ENCODE peak calls at places on chromosomes 6 and 20, in ten cellular contexts. One of them, this sample, is unnamed.

GRCh38 chr6:110731196-110731595 is 84.1 kb downstream of the CDK19 start:
- DNase-seq in astrocyte of the spinal cord: peak; percentile 12
- DNase-seq in lower lobe of right lung: no peak
- DNase-seq in fibroblast of lung: peak; percentile 51
- DNase-seq in body of pancreas: no peak
- DNase-seq in astrocyte: peak; percentile 44
- DNase-seq in esophagus muscularis mucosa: no peak
- DNase-seq in RWPE1: no peak
- DNase-seq in psoas muscle: no peak
- DNase-seq in endothelial cell of umbilical vein: no peak
- DNase-seq in this sample: no peak

GRCh38 chr6:92550501-92550900 is 868.9 kb downstream of the EPHA7 start:
- DNase-seq in body of pancreas: no peak
- DNase-seq in lower lobe of right lung: no peak
- DNase-seq in fibroblast of lung: no peak
- DNase-seq in RWPE1: no peak
- DNase-seq in esophagus muscularis mucosa: no peak
- DNase-seq in endothelial cell of umbilical vein: peak; percentile 54
- DNase-seq in astrocyte of the spinal cord: no peak
- DNase-seq in psoas muscle: no peak
- DNase-seq in astrocyte: no peak
- DNase-seq in this sample: no peak

GRCh38 chr6:26195376-26195923 is 108.2 kb downstream of the HFE start:
- DNase-seq in fibroblast of lung: peak; percentile 96
- DNase-seq in endothelial cell of umbilical vein: peak; percentile 96
- DNase-seq in psoas muscle: peak; percentile 87
- DNase-seq in astrocyte of the spinal cord: peak; percentile 96
- DNase-seq in RWPE1: peak; percentile 85
- DNase-seq in astrocyte: peak; percentile 95
- DNase-seq in body of pancreas: peak; percentile 85
- DNase-seq in esophagus muscularis mucosa: peak; percentile 95
- DNase-seq in lower lobe of right lung: peak; percentile 95
- DNase-seq in this sample: no peak

GRCh38 chr6:117480651-117481050 is 1.8 kb upstream of the DCBLD1 start:
- DNase-seq in fibroblast of lung: no peak
- DNase-seq in body of pancreas: no peak
- DNase-seq in astrocyte: no peak
- DNase-seq in astrocyte of the spinal cord: no peak
- DNase-seq in endothelial cell of umbilical vein: no peak
- DNase-seq in esophagus muscularis mucosa: no peak
- DNase-seq in psoas muscle: no peak
- DNase-seq in RWPE1: no peak
- DNase-seq in lower lobe of right lung: no peak
- DNase-seq in this sample: no peak

GRCh38 chr6:73657201-73657600 is 3.4 kb upstream of the SLC17A5 start:
- DNase-seq in fibroblast of lung: no peak
- DNase-seq in body of pancreas: no peak
- DNase-seq in psoas muscle: no peak
- DNase-seq in lower lobe of right lung: no peak
- DNase-seq in astrocyte: no peak
- DNase-seq in endothelial cell of umbilical vein: no peak
- DNase-seq in RWPE1: no peak
- DNase-seq in astrocyte of the spinal cord: no peak
- DNase-seq in esophagus muscularis mucosa: no peak
- DNase-seq in this sample: no peak

GRCh38 chr6:148440877-148441453 is 98.3 kb downstream of the SASH1 start:
- DNase-seq in RWPE1: peak; percentile 75
- DNase-seq in astrocyte: peak; percentile 79
- DNase-seq in body of pancreas: peak; percentile 56
- DNase-seq in esophagus muscularis mucosa: no peak
- DNase-seq in astrocyte of the spinal cord: peak; percentile 74
- DNase-seq in endothelial cell of umbilical vein: peak; percentile 86
- DNase-seq in fibroblast of lung: peak; percentile 86
- DNase-seq in psoas muscle: peak; percentile 75
- DNase-seq in lower lobe of right lung: peak; percentile 76
- DNase-seq in this sample: no peak

GRCh38 chr6:17341117-17341805 is 52.1 kb upstream of the CAP2 start:
- DNase-seq in body of pancreas: no peak
- DNase-seq in fibroblast of lung: no peak
- DNase-seq in esophagus muscularis mucosa: no peak
- DNase-seq in lower lobe of right lung: no peak
- DNase-seq in RWPE1: no peak
- DNase-seq in endothelial cell of umbilical vein: no peak
- DNase-seq in astrocyte of the spinal cord: no peak
- DNase-seq in psoas muscle: no peak
- DNase-seq in astrocyte: no peak
- DNase-seq in this sample: no peak

GRCh38 chr20:36199293-36200257 is 36.7 kb upstream of the AAR2 start:
- DNase-seq in RWPE1: peak; percentile 92
- DNase-seq in psoas muscle: peak; percentile 81
- DNase-seq in astrocyte: peak; percentile 42
- DNase-seq in fibroblast of lung: peak; percentile 46
- DNase-seq in lower lobe of right lung: peak; percentile 77
- DNase-seq in astrocyte of the spinal cord: peak; percentile 73
- DNase-seq in endothelial cell of umbilical vein: peak; percentile 66
- DNase-seq in esophagus muscularis mucosa: peak; percentile 95
- DNase-seq in body of pancreas: peak; percentile 91
- DNase-seq in this sample: peak; percentile 82

GRCh38 chr20:33664085-33664761 is 2.1 kb downstream of the C20orf144 start:
- DNase-seq in esophagus muscularis mucosa: no peak
- DNase-seq in psoas muscle: no peak
- DNase-seq in astrocyte: no peak
- DNase-seq in lower lobe of right lung: no peak
- DNase-seq in fibroblast of lung: no peak
- DNase-seq in endothelial cell of umbilical vein: no peak
- DNase-seq in body of pancreas: no peak
- DNase-seq in RWPE1: no peak
- DNase-seq in astrocyte of the spinal cord: no peak
- DNase-seq in this sample: no peak

GRCh38 chr20:33664762-33665144 is 2.0 kb upstream of the ACTL10 start:
- DNase-seq in astrocyte of the spinal cord: no peak
- DNase-seq in RWPE1: no peak
- DNase-seq in body of pancreas: no peak
- DNase-seq in endothelial cell of umbilical vein: no peak
- DNase-seq in psoas muscle: no peak
- DNase-seq in esophagus muscularis mucosa: no peak
- DNase-seq in lower lobe of right lung: no peak
- DNase-seq in fibroblast of lung: no peak
- DNase-seq in astrocyte: no peak
- DNase-seq in this sample: no peak

GRCh38 chr20:33660685-33661058 is 1.5 kb upstream of the C20orf144 start:
- DNase-seq in body of pancreas: no peak
- DNase-seq in astrocyte: no peak
- DNase-seq in esophagus muscularis mucosa: no peak
- DNase-seq in psoas muscle: no peak
- DNase-seq in lower lobe of right lung: peak; percentile 25
- DNase-seq in astrocyte of the spinal cord: no peak
- DNase-seq in fibroblast of lung: no peak
- DNase-seq in RWPE1: no peak
- DNase-seq in endothelial cell of umbilical vein: no peak
- DNase-seq in this sample: no peak

GRCh38 chr20:33662172-33662571 is at the start of gene C20orf144:
- DNase-seq in RWPE1: no peak
- DNase-seq in fibroblast of lung: no peak
- DNase-seq in astrocyte of the spinal cord: no peak
- DNase-seq in body of pancreas: no peak
- DNase-seq in esophagus muscularis mucosa: no peak
- DNase-seq in astrocyte: no peak
- DNase-seq in endothelial cell of umbilical vein: no peak
- DNase-seq in lower lobe of right lung: peak; percentile 47
- DNase-seq in psoas muscle: no peak
- DNase-seq in this sample: no peak

DNA sequence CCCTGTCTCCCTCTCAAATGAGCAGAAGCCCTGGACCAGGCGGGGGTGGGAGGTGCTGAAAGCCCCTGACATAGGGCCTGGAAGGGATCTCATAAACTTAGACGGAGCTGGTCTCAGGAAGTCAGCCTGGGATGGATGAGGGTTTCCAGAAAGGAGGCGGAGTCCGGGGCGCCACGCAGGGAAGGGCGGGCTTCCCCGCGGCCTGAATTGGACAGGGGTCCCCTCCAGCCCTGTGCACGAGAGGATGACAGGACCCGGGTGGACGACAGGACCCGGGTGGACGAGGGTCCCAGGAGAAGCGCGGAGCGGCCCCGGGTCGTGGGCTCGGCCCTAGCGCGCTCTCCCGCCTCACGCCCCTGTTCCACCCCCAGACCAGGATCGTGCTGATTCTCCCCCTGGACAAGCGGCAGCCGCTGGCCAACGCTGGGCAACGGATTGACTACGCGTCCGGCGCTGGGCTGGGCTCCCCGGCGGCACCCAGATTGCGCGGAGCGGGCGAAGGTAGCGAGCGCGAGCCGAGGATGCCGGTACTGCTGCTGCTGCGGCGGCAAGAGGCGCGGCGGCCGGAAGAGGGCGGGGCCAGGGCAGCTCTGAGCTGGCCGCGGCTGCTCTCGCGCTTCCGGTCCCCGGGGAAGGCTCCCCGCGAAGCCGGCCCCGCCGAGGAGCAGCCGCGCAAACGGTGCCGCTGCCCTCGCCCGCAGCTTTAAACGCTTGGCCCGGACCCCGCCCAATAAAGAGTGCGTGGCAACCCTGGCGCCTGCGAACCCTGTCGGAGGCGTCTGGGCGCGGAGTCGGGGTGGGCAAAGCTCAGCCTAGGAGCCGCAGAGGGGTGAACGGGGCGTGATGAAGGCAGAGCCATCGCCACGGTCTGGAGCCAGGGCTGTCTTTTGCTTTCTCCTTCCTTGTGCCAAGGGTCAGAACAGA is 1.3 kb downstream of the C20orf144 start:
- DNase-seq in RWPE1: peak; percentile 88
- DNase-seq in esophagus muscularis mucosa: no peak
- DNase-seq in psoas muscle: peak; percentile 92
- DNase-seq in astrocyte of the spinal cord: peak; percentile 66
- DNase-seq in lower lobe of right lung: peak; percentile 94
- DNase-seq in endothelial cell of umbilical vein: peak; percentile 43
- DNase-seq in body of pancreas: peak; percentile 87
- DNase-seq in fibroblast of lung: peak; percentile 72
- DNase-seq in astrocyte: peak; percentile 44
- DNase-seq in this sample: peak; percentile 92
- TF ChIP-seq CTCF in RWPE1: no peak
- TF ChIP-seq CTCF in esophagus muscularis mucosa: peak; percentile 14
- TF ChIP-seq CTCF in psoas muscle: no peak
- TF ChIP-seq CTCF in astrocyte of the spinal cord: no peak
- TF ChIP-seq CTCF in lower lobe of right lung: no peak
- TF ChIP-seq CTCF in endothelial cell of umbilical vein: no peak
- TF ChIP-seq CTCF in body of pancreas: no peak
- TF ChIP-seq CTCF in fibroblast of lung: no peak
- TF ChIP-seq CTCF in astrocyte: no peak
- TF ChIP-seq CTCF in this sample: peak; percentile 30

DNA sequence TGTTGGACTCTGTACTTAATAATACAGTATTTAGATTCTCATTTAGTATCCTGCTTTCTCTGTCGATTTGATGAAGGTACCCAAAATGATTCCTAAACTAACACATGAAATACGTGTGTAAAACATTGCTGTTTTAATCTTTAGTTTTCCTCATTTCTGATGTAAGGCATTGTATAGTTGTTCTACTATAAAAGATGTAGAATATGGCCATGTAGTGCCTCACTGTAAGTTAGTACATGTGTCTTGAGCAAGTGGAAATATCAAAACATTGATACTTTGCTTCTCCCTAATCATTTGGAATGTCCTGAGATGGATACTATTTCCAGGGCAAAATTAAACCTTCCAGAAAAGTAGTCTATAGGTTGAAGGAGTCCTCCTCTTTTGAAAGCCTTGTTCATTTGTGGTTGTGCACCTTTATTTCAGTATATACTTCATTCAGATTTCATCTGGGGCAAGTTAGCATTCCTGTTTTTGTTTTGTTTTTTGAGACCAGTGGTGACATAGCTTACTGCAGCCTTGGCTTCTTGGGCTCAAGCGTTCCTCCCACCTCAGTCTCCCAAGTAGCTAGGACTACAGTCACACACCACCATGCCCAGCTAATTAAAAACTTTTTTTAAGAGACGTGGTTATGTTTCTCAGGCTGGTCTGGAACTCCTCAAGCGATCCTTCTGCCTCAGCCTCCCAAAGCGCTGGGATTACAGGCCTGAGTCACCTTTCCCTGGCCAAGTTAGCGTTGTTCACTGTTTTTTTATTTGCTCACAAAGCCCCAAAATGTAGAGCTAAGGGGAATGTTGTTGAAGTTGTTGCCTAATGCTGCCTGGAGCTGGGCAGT is 11.6 kb downstream of the SRSF3 start:
- DNase-seq in astrocyte: no peak
- DNase-seq in endothelial cell of umbilical vein: no peak
- DNase-seq in psoas muscle: no peak
- DNase-seq in lower lobe of right lung: no peak
- DNase-seq in fibroblast of lung: no peak
- DNase-seq in RWPE1: no peak
- DNase-seq in esophagus muscularis mucosa: no peak
- DNase-seq in body of pancreas: no peak
- DNase-seq in astrocyte of the spinal cord: no peak
- DNase-seq in this sample: no peak
- TF ChIP-seq CTCF in astrocyte: no peak
- TF ChIP-seq CTCF in endothelial cell of umbilical vein: no peak
- TF ChIP-seq CTCF in psoas muscle: no peak
- TF ChIP-seq CTCF in lower lobe of right lung: no peak
- TF ChIP-seq CTCF in fibroblast of lung: no peak
- TF ChIP-seq CTCF in RWPE1: no peak
- TF ChIP-seq CTCF in esophagus muscularis mucosa: no peak
- TF ChIP-seq CTCF in body of pancreas: no peak
- TF ChIP-seq CTCF in astrocyte of the spinal cord: peak; percentile 3
- TF ChIP-seq CTCF in this sample: peak; percentile 62

DNA sequence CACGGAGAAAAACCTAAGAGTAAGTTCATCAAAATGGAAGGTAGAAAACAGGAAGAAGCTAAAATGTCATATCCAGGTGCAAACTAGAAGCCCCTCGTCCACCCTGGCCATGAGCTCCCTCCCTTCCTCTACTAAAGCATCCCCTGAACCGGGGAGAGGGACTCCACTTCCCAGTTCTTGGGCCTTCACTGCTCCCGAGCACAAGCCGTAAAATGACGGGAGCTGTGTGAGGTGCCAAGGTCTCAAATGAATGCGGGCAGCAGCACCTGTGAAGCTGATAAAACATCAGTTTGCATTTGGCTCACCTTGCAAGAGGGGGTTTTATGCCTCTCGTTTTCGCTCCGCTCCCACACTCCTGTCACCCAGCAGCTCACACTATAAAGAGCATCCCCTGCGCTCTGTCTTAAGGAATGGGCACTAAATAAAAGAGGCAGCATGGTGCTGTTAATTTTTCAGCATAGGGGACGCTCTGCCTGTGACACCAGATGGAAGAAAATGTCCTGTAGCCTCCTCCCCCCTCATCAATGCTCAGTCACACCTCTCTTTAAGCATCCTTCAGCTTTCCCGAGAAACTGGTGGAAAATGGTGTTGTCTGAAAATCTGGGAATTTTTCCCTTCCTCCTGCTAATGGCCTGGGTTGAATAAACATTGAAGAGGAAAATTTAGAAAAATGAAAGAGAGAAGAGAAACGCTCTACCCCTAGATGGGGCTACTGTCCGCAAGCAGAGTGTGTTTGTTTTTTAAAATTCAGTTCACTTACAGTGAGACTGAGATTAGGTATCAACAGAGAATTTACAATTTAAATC is 563.0 kb upstream of the AGPAT4 start:
- DNase-seq in RWPE1: no peak
- DNase-seq in esophagus muscularis mucosa: peak; percentile 62
- DNase-seq in fibroblast of lung: peak; percentile 31
- DNase-seq in astrocyte: peak; percentile 20
- DNase-seq in body of pancreas: peak; percentile 46
- DNase-seq in astrocyte of the spinal cord: peak; percentile 29
- DNase-seq in endothelial cell of umbilical vein: no peak
- DNase-seq in psoas muscle: no peak
- DNase-seq in lower lobe of right lung: no peak
- DNase-seq in this sample: no peak
- TF ChIP-seq CTCF in RWPE1: no peak
- TF ChIP-seq CTCF in esophagus muscularis mucosa: no peak
- TF ChIP-seq CTCF in fibroblast of lung: no peak
- TF ChIP-seq CTCF in astrocyte: peak; percentile 53
- TF ChIP-seq CTCF in body of pancreas: peak; percentile 53
- TF ChIP-seq CTCF in astrocyte of the spinal cord: peak; percentile 64
- TF ChIP-seq CTCF in endothelial cell of umbilical vein: no peak
- TF ChIP-seq CTCF in psoas muscle: no peak
- TF ChIP-seq CTCF in lower lobe of right lung: no peak
- TF ChIP-seq CTCF in this sample: peak; percentile 70

GRCh38 chr20:62413896-62414481 is 6.9 kb upstream of the CABLES2 start:
- DNase-seq in esophagus muscularis mucosa: no peak
- DNase-seq in psoas muscle: no peak
- DNase-seq in astrocyte: no peak
- DNase-seq in body of pancreas: no peak
- DNase-seq in astrocyte of the spinal cord: no peak
- DNase-seq in fibroblast of lung: no peak
- DNase-seq in RWPE1: no peak
- DNase-seq in endothelial cell of umbilical vein: no peak
- DNase-seq in lower lobe of right lung: no peak
- DNase-seq in this sample: no peak
- TF ChIP-seq CTCF in esophagus muscularis mucosa: no peak
- TF ChIP-seq CTCF in psoas muscle: no peak
- TF ChIP-seq CTCF in astrocyte: no peak
- TF ChIP-seq CTCF in body of pancreas: no peak
- TF ChIP-seq CTCF in astrocyte of the spinal cord: peak; percentile 21
- TF ChIP-seq CTCF in fibroblast of lung: no peak
- TF ChIP-seq CTCF in RWPE1: peak; percentile 24
- TF ChIP-seq CTCF in endothelial cell of umbilical vein: peak; percentile 35
- TF ChIP-seq CTCF in lower lobe of right lung: no peak
- TF ChIP-seq CTCF in this sample: peak; percentile 33